ENCODE peak calls at places on chromosomes 12 and 14, in nine cellular contexts. F is Right ventricle myocardium superior, Y is GM12891, A is HuH-7.5, R is transverse colon, X is AG04449, B is B cell, J is mesothelial cell of epicardium, Q is NCI-H2081. L is an unnamed sample.

GRCh38 chr12:104250366-104251125 is 35.0 kb downstream of the TXNRD1 start:
- DNase-seq in F (no peak), Y (no peak), A (no peak), R (no peak), X (no peak), B (no peak), J (no peak), Q (no peak), L (no peak)

GRCh38 chr12:71626098-71626497 is 37.5 kb downstream of the ZFC3H1 start:
- DNase-seq in F (no peak), Y (no peak), A (no peak), R (no peak), X (no peak), B (peak), J (no peak), Q (no peak), L (peak)

GRCh38 chr14:99039316-99040041 is 232.5 kb downstream of the BCL11B start:
- DNase-seq in F (no peak), Y (no peak), A (no peak), R (no peak), X (no peak), B (no peak), J (no peak), Q (no peak), L (no peak)

GRCh38 chr14:61563162-61563511 is 132.2 kb upstream of the HIF1A start:
- DNase-seq in F (no peak), Y (no peak), A (no peak), R (no peak), X (no peak), B (no peak), J (no peak), Q (no peak), L (no peak)

GRCh38 chr12:98758331-98758730 is 113.2 kb downstream of the APAF1 start:
- DNase-seq in F (peak), Y (no peak), A (no peak), R (no peak), X (no peak), B (no peak), J (no peak), Q (no peak), L (no peak)

GRCh38 chr12:65532744-65533143 is 254.3 kb downstream of the MSRB3 start:
- DNase-seq in F (no peak), Y (no peak), A (peak), R (no peak), X (peak), B (no peak), J (no peak), Q (no peak), L (no peak)

GRCh38 chr12:130145731-130146130 is 16.5 kb upstream of the FZD10 start:
- DNase-seq in F (no peak), Y (no peak), A (no peak), R (no peak), X (no peak), B (no peak), J (no peak), Q (no peak), L (no peak)

GRCh38 chr14:44970907-44971306 is 8.9 kb downstream of the TOGARAM1 start:
- DNase-seq in F (no peak), Y (no peak), A (no peak), R (no peak), X (no peak), B (no peak), J (no peak), Q (no peak), L (no peak)

GRCh38 chr12:131985145-131985875 is 35.6 kb downstream of the EP400 start:
- DNase-seq in F (peak), Y (no peak), A (no peak), R (no peak), X (no peak), B (no peak), J (no peak), Q (no peak), L (no peak)

GRCh38 chr12:6266431-6267006 is 44.0 kb upstream of the PLEKHG6 start:
- DNase-seq in F (no peak), Y (no peak), A (no peak), R (no peak), X (no peak), B (no peak), J (no peak), Q (no peak), L (no peak)

GRCh38 chr14:77063581-77064289 is 34.3 kb upstream of the CIPC start:
- DNase-seq in F (no peak), Y (no peak), A (no peak), R (no peak), X (no peak), B (no peak), J (no peak), Q (no peak), L (no peak)

GRCh38 chr12:18476866-18477265 is 215.5 kb downstream of the PIK3C2G start:
- DNase-seq in F (no peak), Y (no peak), A (no peak), R (no peak), X (no peak), B (no peak), J (no peak), Q (no peak), L (no peak)

GRCh38 chr12:105813201-105813600 is 325.6 kb downstream of the NUAK1 start:
- DNase-seq in F (no peak), Y (no peak), A (no peak), R (no peak), X (no peak), B (no peak), J (no peak), Q (no peak), L (no peak)

GRCh38 chr14:55356913-55357312 is 54.7 kb downstream of the ATG14 start:
- DNase-seq in F (no peak), Y (no peak), A (peak), R (no peak), X (no peak), B (no peak), J (no peak), Q (no peak), L (no peak)

GRCh38 chr14:89387922-89388685 is 28.9 kb downstream of the FOXN3 start:
- DNase-seq in F (no peak), Y (no peak), A (no peak), R (no peak), X (no peak), B (no peak), J (no peak), Q (no peak), L (no peak)

GRCh38 chr12:39443704-39444234 is 849 bp upstream of the KIF21A start:
- DNase-seq in F (no peak), Y (no peak), A (peak), R (no peak), X (no peak), B (no peak), J (no peak), Q (no peak), L (no peak)

GRCh38 chr12:94304012-94304411 is 155.6 kb downstream of the PLXNC1 start:
- DNase-seq in F (no peak), Y (no peak), A (no peak), R (no peak), X (no peak), B (no peak), J (no peak), Q (no peak), L (no peak)

GRCh38 chr14:51652168-51653095 is 722 bp downstream of the FRMD6 start:
- DNase-seq in F (peak), Y (peak), A (peak), R (peak), X (no peak), B (no peak), J (no peak), Q (no peak), L (peak)

GRCh38 chr12:132559652-132560420 is 50.5 kb downstream of the LRCOL1 start:
- DNase-seq in F (peak), Y (peak), A (peak), R (peak), X (no peak), B (no peak), J (peak), Q (peak), L (peak)

GRCh38 chr12:131454418-131455217 is 256.3 kb upstream of the SFSWAP start:
- DNase-seq in F (no peak), Y (peak), A (peak), R (no peak), X (no peak), B (no peak), J (no peak), Q (no peak), L (peak)

GRCh38 chr12:65122661-65123060 is 1.6 kb upstream of the WIF1 start:
- DNase-seq in F (no peak), Y (no peak), A (no peak), R (no peak), X (no peak), B (no peak), J (no peak), Q (no peak), L (no peak)

GRCh38 chr12:108570743-108571603 is 8.6 kb downstream of the ISCU start:
- DNase-seq in F (no peak), Y (no peak), A (no peak), R (no peak), X (no peak), B (no peak), J (no peak), Q (no peak), L (no peak)

L was measured in GM13977.